ENCODE peak calls at places on chromosome 5, in five cellular contexts. I, A, C, D and J are unnamed samples.

GRCh38 chr5:90446961-90447360 is 27.6 kb downstream of the MBLAC2 start:
- DNase-seq in I (no peak), A (no peak), C (no peak), D (no peak), J (no peak)

GRCh38 chr5:76402880-76403712 is at the start of gene IQGAP2:
- DNase-seq in I (peak; percentile 80), A (peak; percentile 69), C (peak; percentile 56), D (peak; percentile 73), J (peak; percentile 91)

GRCh38 chr5:81949479-81949878 is 22.3 kb upstream of the ATG10 start:
- DNase-seq in I (no peak), A (no peak), C (no peak), D (no peak), J (no peak)

GRCh38 chr5:64666058-64666457 is 24.2 kb upstream of the SHISAL2B start:
- DNase-seq in I (no peak), A (no peak), C (no peak), D (no peak), J (no peak)

GRCh38 chr5:94994465-94994996 is 290.4 kb downstream of the MCTP1 start:
- DNase-seq in I (no peak), A (no peak), C (no peak), D (no peak), J (no peak)

GRCh38 chr5:125798311-125798710 is 624.9 kb upstream of the GRAMD2B start:
- DNase-seq in I (no peak), A (no peak), C (no peak), D (peak; percentile 38), J (no peak)

GRCh38 chr5:95878417-95879323 is 56.1 kb upstream of the GLRX start:
- DNase-seq in I (no peak), A (no peak), C (no peak), D (no peak), J (no peak)

GRCh38 chr5:52922384-52922783 is 66.8 kb upstream of the ITGA2 start:
- DNase-seq in I (no peak), A (no peak), C (no peak), D (peak; percentile 54), J (no peak)

GRCh38 chr5:38258319-38259061 is at the start of gene EGFLAM:
- DNase-seq in I (peak; percentile 91), A (peak; percentile 52), C (no peak), D (peak; percentile 82), J (peak; percentile 65)
- H3K4me3 ChIP-seq in I (peak within 1 kb of the TSS; percentile 65), A (peak within 1 kb of the TSS; percentile 58), C (peak within 1 kb of the TSS; percentile 60), D (peak within 1 kb of the TSS; percentile 91), J (peak within 1 kb of the TSS; percentile 38)

GRCh38 chr5:38423536-38424178 is 132.8 kb downstream of the LIFR start:
- DNase-seq in I (peak; percentile 76), A (no peak), C (no peak), D (no peak), J (no peak)

GRCh38 chr5:38420246-38420645 is 136.2 kb downstream of the LIFR start:
- DNase-seq in I (no peak), A (no peak), C (no peak), D (no peak), J (no peak)

GRCh38 chr5:38417658-38418017 is 138.8 kb downstream of the LIFR start:
- DNase-seq in I (no peak), A (no peak), C (no peak), D (no peak), J (no peak)

GRCh38 chr5:38422622-38423021 is 133.8 kb downstream of the LIFR start:
- DNase-seq in I (no peak), A (no peak), C (no peak), D (no peak), J (no peak)

DNA sequence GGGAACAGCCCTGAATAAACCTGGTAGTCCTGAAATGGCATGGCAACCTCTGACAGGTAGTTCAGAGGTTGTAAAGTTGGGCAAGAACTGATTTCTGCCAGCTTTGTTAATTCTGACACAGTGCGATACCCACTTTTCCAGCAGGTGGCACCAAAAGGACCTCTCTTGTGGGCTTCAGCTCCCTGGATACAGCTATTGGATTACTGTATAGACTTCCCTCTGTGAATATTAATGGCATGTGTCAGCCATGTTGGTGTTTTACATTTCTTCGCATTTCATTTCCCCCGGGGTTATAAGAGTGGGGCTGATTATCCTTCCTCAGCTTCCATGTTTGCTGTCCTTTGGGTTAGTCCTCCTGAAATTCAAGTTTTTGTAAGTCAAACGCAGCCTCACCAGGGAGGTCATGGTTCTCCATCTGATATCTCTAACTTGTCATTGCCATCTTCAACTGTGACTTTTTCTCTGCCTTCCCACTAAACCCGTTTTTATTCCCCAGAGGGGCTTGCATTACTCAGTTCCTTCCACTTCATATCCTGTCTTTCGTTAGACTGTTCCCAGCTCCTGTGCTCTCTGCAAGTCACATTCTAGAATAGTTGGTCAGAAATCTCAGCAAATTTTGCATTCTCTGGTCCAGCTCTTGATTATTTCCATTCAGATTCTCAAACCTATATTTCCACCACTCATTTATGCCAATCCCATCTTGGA is 135.6 kb downstream of the LIFR start:
- DNase-seq in I (peak; percentile 74), A (peak; percentile 27), C (peak; percentile 29), D (peak; percentile 70), J (no peak)
- H3K4me3 ChIP-seq in I (no peak overlapping the region), A (no peak overlapping the region), C (no peak overlapping the region), D (no peak overlapping the region), J (no peak overlapping the region)

DNA sequence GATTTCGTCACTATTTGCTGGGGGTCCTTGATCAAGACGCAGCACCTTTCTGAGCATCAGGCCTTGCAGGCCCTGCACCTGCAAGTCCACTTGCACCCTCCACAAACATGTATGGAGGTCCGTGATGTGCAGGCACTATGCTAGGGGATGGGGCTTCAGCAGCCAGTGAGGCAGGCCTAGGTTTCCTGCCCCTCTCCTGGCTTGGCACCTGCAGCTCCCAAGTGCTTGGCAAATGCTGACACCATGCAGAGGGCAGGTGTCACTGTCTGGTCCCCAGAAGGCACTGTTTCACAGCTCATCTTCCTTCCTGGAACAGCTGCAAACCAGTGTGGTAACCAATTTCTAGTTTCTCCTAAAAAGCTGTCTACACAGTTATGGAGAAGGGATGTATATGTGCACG is 29.7 kb downstream of the ADAM19 start:
- DNase-seq in I (no peak), A (no peak), C (no peak), D (no peak), J (no peak)
- H3K4me3 ChIP-seq in I (no peak overlapping the region), A (no peak overlapping the region), C (no peak overlapping the region), D (no peak overlapping the region), J (no peak overlapping the region)

GRCh38 chr5:141841376-141841775 is 36.8 kb downstream of the PCDH1 start:
- DNase-seq in I (no peak), A (peak; percentile 51), C (no peak), D (no peak), J (peak; percentile 88)

GRCh38 chr5:141841781-141842180 is 36.4 kb downstream of the PCDH1 start:
- DNase-seq in I (no peak), A (no peak), C (peak; percentile 72), D (no peak), J (peak; percentile 89)

GRCh38 chr5:141839015-141839513 is 39.1 kb downstream of the PCDH1 start:
- DNase-seq in I (no peak), A (no peak), C (no peak), D (peak; percentile 95), J (no peak)

GRCh38 chr5:141840826-141841360 is 37.3 kb downstream of the PCDH1 start:
- DNase-seq in I (no peak), A (no peak), C (no peak), D (no peak), J (no peak)

GRCh38 chr5:141840295-141840812 is 37.9 kb downstream of the PCDH1 start:
- DNase-seq in I (no peak), A (no peak), C (no peak), D (no peak), J (no peak)
- H3K4me3 ChIP-seq in I (no peak overlapping the region), A (no peak overlapping the region), C (no peak overlapping the region), D (peak overlapping the region; percentile 24), J (no peak overlapping the region)

GRCh38 chr5:142683885-142684505 is 1.9 kb downstream of the FGF1 start:
- DNase-seq in I (no peak), A (no peak), C (no peak), D (no peak), J (no peak)
- H3K4me3 ChIP-seq in I (no peak overlapping the region), A (no peak overlapping the region), C (peak overlapping the region; percentile 39), D (peak overlapping the region; percentile 24), J (no peak overlapping the region)

DNA sequence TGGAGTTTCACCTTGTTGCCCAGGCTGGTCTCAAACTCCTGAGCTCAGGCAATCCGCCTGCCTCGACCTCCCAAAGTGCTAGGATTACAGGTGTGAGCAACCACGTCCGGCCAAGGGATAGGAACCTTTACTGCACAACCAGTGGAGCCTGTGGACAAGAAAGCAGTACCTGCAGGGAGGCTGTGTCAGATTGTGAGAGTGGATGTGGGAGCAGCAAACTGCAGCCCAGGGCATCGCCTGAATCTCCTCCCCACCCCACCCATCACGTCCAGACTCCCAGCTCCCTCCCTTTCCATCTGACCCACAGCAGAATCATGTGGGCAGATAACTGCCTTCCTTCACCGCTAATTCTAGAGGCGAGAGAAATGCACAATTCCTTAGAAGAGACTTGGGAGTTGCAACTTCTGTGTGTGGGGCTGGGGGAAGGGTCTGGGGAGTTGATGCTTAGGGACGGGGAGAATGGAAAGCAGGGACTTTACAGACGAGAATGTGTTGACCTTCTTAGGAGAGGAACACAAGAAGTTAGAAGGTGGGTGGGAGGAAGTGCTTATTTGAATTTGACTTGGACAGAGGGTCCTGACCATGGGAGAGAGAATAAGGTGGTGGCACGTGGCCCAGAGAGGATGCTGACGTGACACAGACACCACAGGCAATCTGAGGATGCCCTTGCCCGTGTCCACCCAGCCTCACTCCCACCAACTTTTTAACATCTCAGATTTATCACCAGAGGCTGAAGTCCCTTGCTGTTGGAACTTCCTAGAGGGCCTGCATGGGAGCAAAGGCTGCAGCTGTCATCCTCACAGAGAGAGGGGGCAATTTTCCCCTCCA is 4.5 kb upstream of the LCP2 start:
- DNase-seq in I (no peak), A (no peak), C (no peak), D (no peak), J (no peak)
- H3K4me3 ChIP-seq in I (no peak overlapping the region), A (no peak overlapping the region), C (no peak overlapping the region), D (no peak overlapping the region), J (no peak overlapping the region)

GRCh38 chr5:176822426-176823075 is 12.2 kb downstream of the UNC5A start:
- DNase-seq in I (peak; percentile 56), A (no peak), C (no peak), D (no peak), J (no peak)
- H3K4me3 ChIP-seq in I (no peak overlapping the region), A (no peak overlapping the region), C (no peak overlapping the region), D (no peak overlapping the region), J (no peak overlapping the region)

DNA sequence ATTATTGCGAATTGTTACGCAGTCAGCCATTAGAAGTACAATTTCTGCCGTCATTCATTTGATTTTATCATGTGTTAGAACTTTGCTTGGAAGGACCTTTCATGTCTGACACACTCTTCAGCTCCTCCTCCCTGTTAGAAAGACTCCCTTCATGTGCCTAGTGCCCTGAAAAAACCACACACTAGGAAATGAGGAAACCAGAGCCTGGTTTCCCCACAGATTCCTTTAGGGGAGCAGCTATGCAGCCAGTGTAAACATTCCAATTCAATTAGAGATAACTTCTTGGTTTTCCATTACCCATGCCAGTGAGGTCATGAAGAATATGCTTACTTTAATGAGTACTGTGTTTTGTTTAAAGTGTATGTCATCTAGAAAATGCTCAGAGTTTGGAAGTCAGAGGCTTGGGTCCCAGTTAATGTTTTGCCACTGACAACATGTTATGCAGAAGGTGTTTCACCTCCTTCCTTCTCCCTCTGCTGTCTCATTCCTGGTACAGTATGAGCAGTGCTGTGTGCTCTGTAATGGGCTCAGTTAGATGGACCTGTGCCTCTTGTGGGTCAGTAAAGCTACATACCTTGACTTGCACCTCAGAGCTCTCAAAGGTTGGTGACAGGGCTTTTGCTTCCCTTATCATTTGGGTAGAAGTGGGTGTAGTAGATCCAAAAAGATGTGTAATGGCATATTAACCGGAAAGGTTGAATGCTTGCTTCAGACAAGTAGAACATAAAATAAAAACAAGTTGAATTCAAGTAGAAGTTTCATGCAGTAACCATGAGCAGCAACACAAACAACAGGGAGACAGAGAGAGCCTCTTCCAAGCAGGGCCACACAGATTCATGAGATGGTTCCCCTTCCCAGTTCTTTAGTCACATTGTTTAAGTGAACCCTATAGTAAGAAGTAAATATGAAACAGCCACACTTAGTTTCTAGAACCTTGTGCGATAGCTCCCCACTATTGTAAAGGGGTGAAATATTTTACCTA is 52.6 kb upstream of the TNFAIP8 start:
- DNase-seq in I (no peak), A (no peak), C (peak; percentile 30), D (no peak), J (no peak)
- H3K4me3 ChIP-seq in I (no peak overlapping the region), A (no peak overlapping the region), C (no peak overlapping the region), D (no peak overlapping the region), J (no peak overlapping the region)